ENCODE peak calls at places on chromosome 4, in seven cellular contexts. H is CD8-positive, alpha-beta T cell; J is lung; I is AG04450; T is AG04449; E is breast epithelium; P is pancreas. O is an unnamed sample.

GRCh38 chr4:67394771-67395310 is 150.5 kb downstream of the CENPC start:
- DNase-seq in H (no peak), J (no peak), I (no peak), T (no peak), E (no peak), P (no peak), O (no peak)

GRCh38 chr4:144355809-144356757 is 215.6 kb upstream of the GYPA start:
- DNase-seq in H (no peak), J (no peak), I (peak; percentile 32), T (peak; percentile 93), E (no peak), P (no peak), O (peak; percentile 97)

GRCh38 chr4:139794158-139794954 is 128.7 kb downstream of the MGST2 start:
- DNase-seq in H (no peak), J (no peak), I (no peak), T (no peak), E (no peak), P (no peak), O (no peak)

GRCh38 chr4:175776217-175776616 is 35.8 kb downstream of the GPM6A start:
- DNase-seq in H (no peak), J (no peak), I (no peak), T (no peak), E (no peak), P (no peak), O (no peak)

GRCh38 chr4:89213382-89213701 is 94.3 kb downstream of the GPRIN3 start:
- DNase-seq in H (no peak), J (no peak), I (no peak), T (no peak), E (no peak), P (no peak), O (no peak)

GRCh38 chr4:152265149-152265621 is 270.7 kb downstream of the FBXW7 start:
- DNase-seq in H (no peak), J (no peak), I (peak; percentile 84), T (no peak), E (no peak), P (no peak), O (no peak)

GRCh38 chr4:53617101-53617680 is 25.9 kb upstream of the LNX1 start:
- DNase-seq in H (no peak), J (no peak), I (no peak), T (no peak), E (no peak), P (no peak), O (no peak)

GRCh38 chr4:106126062-106126461 is 189.9 kb downstream of the TBCK start:
- DNase-seq in H (no peak), J (no peak), I (no peak), T (no peak), E (no peak), P (no peak), O (no peak)

GRCh38 chr4:53281438-53281837 is 84.4 kb downstream of the SCFD2 start:
- DNase-seq in H (no peak), J (no peak), I (no peak), T (peak; percentile 19), E (no peak), P (no peak), O (peak; percentile 52)

GRCh38 chr4:6316461-6317003 is 46.9 kb downstream of the WFS1 start:
- DNase-seq in H (no peak), J (no peak), I (no peak), T (no peak), E (no peak), P (no peak), O (no peak)

GRCh38 chr4:83947811-83948210 is 411.9 kb downstream of the GPAT3 start:
- DNase-seq in H (no peak), J (no peak), I (no peak), T (no peak), E (no peak), P (no peak), O (no peak)

GRCh38 chr4:8702516-8703400 is 110.2 kb downstream of the CPZ start:
- DNase-seq in H (no peak), J (no peak), I (no peak), T (no peak), E (no peak), P (no peak), O (no peak)

GRCh38 chr4:39308576-39308975 is 57.6 kb downstream of the RFC1 start:
- DNase-seq in H (no peak), J (no peak), I (no peak), T (no peak), E (no peak), P (no peak), O (no peak)

GRCh38 chr4:2943364-2944090 is 19.7 kb downstream of the NOP14 start:
- DNase-seq in H (no peak), J (no peak), I (no peak), T (no peak), E (no peak), P (peak; percentile 15), O (no peak)

GRCh38 chr4:188971125-188971524 is 831.9 kb downstream of the TRIML1 start:
- DNase-seq in H (no peak), J (no peak), I (no peak), T (no peak), E (no peak), P (no peak), O (no peak)

GRCh38 chr4:40887690-40888089 is 137.9 kb downstream of the NSUN7 start:
- DNase-seq in H (no peak), J (peak; percentile 31), I (peak; percentile 61), T (peak; percentile 80), E (peak; percentile 33), P (no peak), O (peak; percentile 93)

GRCh38 chr4:24595662-24596061 is 11.3 kb upstream of the DHX15 start:
- DNase-seq in H (no peak), J (no peak), I (no peak), T (no peak), E (no peak), P (no peak), O (no peak)

GRCh38 chr4:24599275-24599674 is 14.9 kb upstream of the DHX15 start:
- DNase-seq in H (no peak), J (no peak), I (no peak), T (no peak), E (no peak), P (peak; percentile 32), O (no peak)

GRCh38 chr4:24589448-24589847 is 5.1 kb upstream of the DHX15 start:
- DNase-seq in H (no peak), J (no peak), I (no peak), T (no peak), E (no peak), P (no peak), O (no peak)

GRCh38 chr4:24598025-24598424 is 13.7 kb upstream of the DHX15 start:
- DNase-seq in H (no peak), J (peak; percentile 74), I (no peak), T (no peak), E (no peak), P (no peak), O (no peak)

GRCh38 chr4:24594887-24595286 is 10.5 kb upstream of the DHX15 start:
- DNase-seq in H (no peak), J (no peak), I (peak; percentile 50), T (peak; percentile 72), E (no peak), P (no peak), O (peak; percentile 60)
- H3K4me3 ChIP-seq in H (no peak overlapping the region), J (no peak overlapping the region), I (no peak overlapping the region), T (no peak overlapping the region), E (no peak overlapping the region), P (no peak overlapping the region), O (no peak overlapping the region)

GRCh38 chr4:38177035-38177791 is 217.0 kb downstream of the PTTG2 start:
- DNase-seq in H (peak; percentile 18), J (peak; percentile 31), I (no peak), T (no peak), E (peak; percentile 35), P (peak; percentile 50), O (no peak)
- H3K4me3 ChIP-seq in H (peak overlapping the region; percentile 47), J (no peak overlapping the region), I (no peak overlapping the region), T (no peak overlapping the region), E (no peak overlapping the region), P (no peak overlapping the region), O (no peak overlapping the region)

GRCh38 chr4:149345424-149345823 is 470.2 kb downstream of the IQCM start:
- DNase-seq in H (no peak), J (no peak), I (no peak), T (no peak), E (no peak), P (no peak), O (peak; percentile 22)
- H3K4me3 ChIP-seq in H (no peak overlapping the region), J (no peak overlapping the region), I (no peak overlapping the region), T (no peak overlapping the region), E (no peak overlapping the region), P (no peak overlapping the region), O (no peak overlapping the region)

DNA sequence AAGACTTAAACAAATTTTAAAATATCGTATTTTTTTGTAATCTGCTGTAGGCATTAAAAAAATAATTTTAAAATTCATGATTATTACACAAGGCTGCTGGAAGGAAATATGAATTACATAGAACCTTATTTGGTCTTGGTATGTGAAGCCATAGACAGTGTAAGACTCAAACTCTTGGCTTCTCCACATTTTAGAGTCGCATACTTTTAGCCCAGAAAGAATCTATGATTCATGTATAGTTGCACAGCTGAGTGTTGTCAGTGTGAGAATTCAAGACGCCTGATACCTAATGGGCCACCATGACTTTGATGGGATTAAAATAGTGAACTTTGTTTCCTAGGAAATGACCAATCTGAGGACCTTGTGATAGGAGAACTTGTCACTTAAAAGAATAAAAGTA is 1.4 kb downstream of the INTU start:
- DNase-seq in H (no peak), J (no peak), I (peak; percentile 64), T (peak; percentile 87), E (no peak), P (no peak), O (peak; percentile 43)
- H3K4me3 ChIP-seq in H (no peak overlapping the region), J (no peak overlapping the region), I (no peak overlapping the region), T (peak overlapping the region; percentile 77), E (no peak overlapping the region), P (no peak overlapping the region), O (no peak overlapping the region)